ENCODE peak calls at places on chromosomes 5 and 9, in ten cellular contexts. One of them, this sample, is unnamed.

GRCh38 chr5:59042201-59042600 is 459.3 kb downstream of the RAB3C start:
- DNase-seq in DMS79 treated with DMSO at 0.1 percent for 48 hours: no peak
- DNase-seq in ELF-1: no peak
- DNase-seq in upper lobe of right lung: no peak
- DNase-seq in MCF 10A: peak
- DNase-seq in NCI-H510A: no peak
- DNase-seq in anterior cingulate cortex: no peak
- DNase-seq in GM04503: no peak
- DNase-seq in fibroblast of lung: peak
- DNase-seq in neural crest cell: no peak
- DNase-seq in this sample: no peak

GRCh38 chr9:113485761-113486115 is 22.2 kb downstream of the RGS3 start:
- DNase-seq in fibroblast of lung: no peak
- DNase-seq in neural crest cell: no peak
- DNase-seq in MCF 10A: no peak
- DNase-seq in DMS79 treated with DMSO at 0.1 percent for 48 hours: no peak
- DNase-seq in GM04503: no peak
- DNase-seq in ELF-1: no peak
- DNase-seq in anterior cingulate cortex: no peak
- DNase-seq in upper lobe of right lung: no peak
- DNase-seq in NCI-H510A: no peak
- DNase-seq in this sample: no peak

GRCh38 chr5:54673523-54674225 is 156.1 kb downstream of the SNX18 start:
- DNase-seq in upper lobe of right lung: peak
- DNase-seq in MCF 10A: no peak
- DNase-seq in fibroblast of lung: peak
- DNase-seq in anterior cingulate cortex: peak
- DNase-seq in neural crest cell: no peak
- DNase-seq in NCI-H510A: no peak
- DNase-seq in GM04503: no peak
- DNase-seq in DMS79 treated with DMSO at 0.1 percent for 48 hours: no peak
- DNase-seq in ELF-1: no peak
- DNase-seq in this sample: no peak

GRCh38 chr9:74218374-74219063 is 278.6 kb upstream of the RORB start:
- DNase-seq in MCF 10A: no peak
- DNase-seq in DMS79 treated with DMSO at 0.1 percent for 48 hours: no peak
- DNase-seq in upper lobe of right lung: no peak
- DNase-seq in NCI-H510A: no peak
- DNase-seq in ELF-1: no peak
- DNase-seq in neural crest cell: no peak
- DNase-seq in anterior cingulate cortex: no peak
- DNase-seq in GM04503: no peak
- DNase-seq in fibroblast of lung: no peak
- DNase-seq in this sample: no peak

GRCh38 chr5:80516826-80517225 is 28.9 kb downstream of the FAM151B start:
- DNase-seq in MCF 10A: peak
- DNase-seq in NCI-H510A: no peak
- DNase-seq in ELF-1: no peak
- DNase-seq in GM04503: peak
- DNase-seq in DMS79 treated with DMSO at 0.1 percent for 48 hours: no peak
- DNase-seq in upper lobe of right lung: no peak
- DNase-seq in fibroblast of lung: peak
- DNase-seq in anterior cingulate cortex: no peak
- DNase-seq in neural crest cell: no peak
- DNase-seq in this sample: no peak

GRCh38 chr5:42800748-42801330 is 10.9 kb downstream of the SELENOP start:
- DNase-seq in ELF-1: no peak
- DNase-seq in anterior cingulate cortex: no peak
- DNase-seq in neural crest cell: no peak
- DNase-seq in NCI-H510A: no peak
- DNase-seq in GM04503: no peak
- DNase-seq in upper lobe of right lung: no peak
- DNase-seq in MCF 10A: no peak
- DNase-seq in DMS79 treated with DMSO at 0.1 percent for 48 hours: no peak
- DNase-seq in fibroblast of lung: no peak
- DNase-seq in this sample: no peak

GRCh38 chr9:129317179-129318011 is 139.3 kb upstream of the IER5L start:
- DNase-seq in MCF 10A: peak
- DNase-seq in upper lobe of right lung: peak
- DNase-seq in anterior cingulate cortex: peak
- DNase-seq in NCI-H510A: no peak
- DNase-seq in fibroblast of lung: peak
- DNase-seq in GM04503: no peak
- DNase-seq in ELF-1: peak
- DNase-seq in DMS79 treated with DMSO at 0.1 percent for 48 hours: no peak
- DNase-seq in neural crest cell: no peak
- DNase-seq in this sample: peak

GRCh38 chr9:119332522-119332921 is 36.7 kb downstream of the BRINP1 start:
- DNase-seq in MCF 10A: no peak
- DNase-seq in fibroblast of lung: no peak
- DNase-seq in GM04503: no peak
- DNase-seq in upper lobe of right lung: no peak
- DNase-seq in NCI-H510A: no peak
- DNase-seq in anterior cingulate cortex: no peak
- DNase-seq in neural crest cell: no peak
- DNase-seq in DMS79 treated with DMSO at 0.1 percent for 48 hours: no peak
- DNase-seq in ELF-1: peak
- DNase-seq in this sample: no peak

GRCh38 chr5:77168884-77169254 is 41.6 kb upstream of the PDE8B start:
- DNase-seq in anterior cingulate cortex: no peak
- DNase-seq in MCF 10A: peak
- DNase-seq in GM04503: no peak
- DNase-seq in neural crest cell: no peak
- DNase-seq in NCI-H510A: no peak
- DNase-seq in DMS79 treated with DMSO at 0.1 percent for 48 hours: no peak
- DNase-seq in upper lobe of right lung: peak
- DNase-seq in fibroblast of lung: no peak
- DNase-seq in ELF-1: peak
- DNase-seq in this sample: peak

GRCh38 chr5:72280655-72281069 is 39.4 kb downstream of the MRPS27 start:
- DNase-seq in neural crest cell: no peak
- DNase-seq in MCF 10A: peak
- DNase-seq in ELF-1: peak
- DNase-seq in upper lobe of right lung: no peak
- DNase-seq in anterior cingulate cortex: peak
- DNase-seq in NCI-H510A: no peak
- DNase-seq in GM04503: no peak
- DNase-seq in fibroblast of lung: peak
- DNase-seq in DMS79 treated with DMSO at 0.1 percent for 48 hours: no peak
- DNase-seq in this sample: no peak

GRCh38 chr9:128121924-128122808 is 5.4 kb downstream of the PTGES2 start:
- DNase-seq in DMS79 treated with DMSO at 0.1 percent for 48 hours: no peak
- DNase-seq in fibroblast of lung: no peak
- DNase-seq in NCI-H510A: no peak
- DNase-seq in ELF-1: no peak
- DNase-seq in anterior cingulate cortex: no peak
- DNase-seq in neural crest cell: no peak
- DNase-seq in MCF 10A: no peak
- DNase-seq in GM04503: no peak
- DNase-seq in upper lobe of right lung: no peak
- DNase-seq in this sample: no peak

GRCh38 chr9:38355115-38355514 is 37.4 kb upstream of the ALDH1B1 start:
- DNase-seq in NCI-H510A: no peak
- DNase-seq in ELF-1: no peak
- DNase-seq in neural crest cell: no peak
- DNase-seq in MCF 10A: no peak
- DNase-seq in fibroblast of lung: no peak
- DNase-seq in anterior cingulate cortex: no peak
- DNase-seq in GM04503: no peak
- DNase-seq in upper lobe of right lung: no peak
- DNase-seq in DMS79 treated with DMSO at 0.1 percent for 48 hours: no peak
- DNase-seq in this sample: no peak

GRCh38 chr9:137837345-137838278 is 40.0 kb upstream of the CACNA1B start:
- DNase-seq in MCF 10A: no peak
- DNase-seq in anterior cingulate cortex: no peak
- DNase-seq in GM04503: no peak
- DNase-seq in ELF-1: no peak
- DNase-seq in neural crest cell: no peak
- DNase-seq in fibroblast of lung: no peak
- DNase-seq in upper lobe of right lung: no peak
- DNase-seq in NCI-H510A: no peak
- DNase-seq in DMS79 treated with DMSO at 0.1 percent for 48 hours: no peak
- DNase-seq in this sample: no peak

GRCh38 chr5:85268194-85268593 is 883.5 kb upstream of the EDIL3 start:
- DNase-seq in DMS79 treated with DMSO at 0.1 percent for 48 hours: no peak
- DNase-seq in NCI-H510A: no peak
- DNase-seq in fibroblast of lung: no peak
- DNase-seq in neural crest cell: no peak
- DNase-seq in ELF-1: no peak
- DNase-seq in upper lobe of right lung: no peak
- DNase-seq in MCF 10A: no peak
- DNase-seq in GM04503: no peak
- DNase-seq in anterior cingulate cortex: no peak
- DNase-seq in this sample: no peak

GRCh38 chr9:128892223-128892892 is 10.4 kb downstream of the LRRC8A start:
- DNase-seq in fibroblast of lung: peak
- DNase-seq in neural crest cell: no peak
- DNase-seq in DMS79 treated with DMSO at 0.1 percent for 48 hours: no peak
- DNase-seq in anterior cingulate cortex: peak
- DNase-seq in GM04503: peak
- DNase-seq in ELF-1: no peak
- DNase-seq in MCF 10A: peak
- DNase-seq in NCI-H510A: no peak
- DNase-seq in upper lobe of right lung: peak
- DNase-seq in this sample: peak

GRCh38 chr9:127558581-127559246 is 53.4 kb upstream of the STXBP1 start:
- DNase-seq in NCI-H510A: no peak
- DNase-seq in neural crest cell: no peak
- DNase-seq in GM04503: no peak
- DNase-seq in fibroblast of lung: no peak
- DNase-seq in DMS79 treated with DMSO at 0.1 percent for 48 hours: no peak
- DNase-seq in MCF 10A: no peak
- DNase-seq in upper lobe of right lung: no peak
- DNase-seq in anterior cingulate cortex: no peak
- DNase-seq in ELF-1: no peak
- DNase-seq in this sample: no peak

GRCh38 chr5:108529381-108529780 is 147.5 kb upstream of the FBXL17 start:
- DNase-seq in DMS79 treated with DMSO at 0.1 percent for 48 hours: no peak
- DNase-seq in neural crest cell: no peak
- DNase-seq in NCI-H510A: no peak
- DNase-seq in upper lobe of right lung: no peak
- DNase-seq in GM04503: peak
- DNase-seq in fibroblast of lung: peak
- DNase-seq in ELF-1: no peak
- DNase-seq in anterior cingulate cortex: no peak
- DNase-seq in MCF 10A: no peak
- DNase-seq in this sample: no peak

GRCh38 chr5:76799588-76799987 is 19.2 kb upstream of the F2RL1 start:
- DNase-seq in NCI-H510A: no peak
- DNase-seq in GM04503: no peak
- DNase-seq in upper lobe of right lung: no peak
- DNase-seq in MCF 10A: no peak
- DNase-seq in anterior cingulate cortex: no peak
- DNase-seq in neural crest cell: no peak
- DNase-seq in DMS79 treated with DMSO at 0.1 percent for 48 hours: no peak
- DNase-seq in fibroblast of lung: no peak
- DNase-seq in ELF-1: no peak
- DNase-seq in this sample: no peak

GRCh38 chr5:117065161-117065560 is 490.5 kb upstream of the SEMA6A start:
- DNase-seq in GM04503: no peak
- DNase-seq in neural crest cell: no peak
- DNase-seq in upper lobe of right lung: no peak
- DNase-seq in anterior cingulate cortex: no peak
- DNase-seq in fibroblast of lung: no peak
- DNase-seq in MCF 10A: no peak
- DNase-seq in ELF-1: no peak
- DNase-seq in DMS79 treated with DMSO at 0.1 percent for 48 hours: no peak
- DNase-seq in NCI-H510A: no peak
- DNase-seq in this sample: no peak

GRCh38 chr9:123392802-123393201 is 36.8 kb downstream of the CRB2 start:
- DNase-seq in DMS79 treated with DMSO at 0.1 percent for 48 hours: no peak
- DNase-seq in MCF 10A: no peak
- DNase-seq in anterior cingulate cortex: no peak
- DNase-seq in neural crest cell: no peak
- DNase-seq in ELF-1: no peak
- DNase-seq in upper lobe of right lung: no peak
- DNase-seq in NCI-H510A: no peak
- DNase-seq in GM04503: no peak
- DNase-seq in fibroblast of lung: no peak
- DNase-seq in this sample: no peak

GRCh38 chr9:135303280-135303647 is 176.3 kb upstream of the PPP1R26 start:
- DNase-seq in GM04503: no peak
- DNase-seq in MCF 10A: no peak
- DNase-seq in upper lobe of right lung: no peak
- DNase-seq in NCI-H510A: no peak
- DNase-seq in neural crest cell: no peak
- DNase-seq in DMS79 treated with DMSO at 0.1 percent for 48 hours: peak
- DNase-seq in fibroblast of lung: no peak
- DNase-seq in ELF-1: no peak
- DNase-seq in anterior cingulate cortex: no peak
- DNase-seq in this sample: no peak

GRCh38 chr9:111481885-111482636 is 2.1 kb downstream of the ECPAS start:
- DNase-seq in NCI-H510A: peak
- DNase-seq in GM04503: no peak
- DNase-seq in DMS79 treated with DMSO at 0.1 percent for 48 hours: peak
- DNase-seq in upper lobe of right lung: no peak
- DNase-seq in MCF 10A: peak
- DNase-seq in anterior cingulate cortex: no peak
- DNase-seq in fibroblast of lung: peak
- DNase-seq in neural crest cell: no peak
- DNase-seq in ELF-1: peak
- DNase-seq in this sample: no peak

GRCh38 chr5:76836585-76836984 is 13.2 kb upstream of the S100Z start:
- DNase-seq in neural crest cell: no peak
- DNase-seq in upper lobe of right lung: no peak
- DNase-seq in GM04503: no peak
- DNase-seq in anterior cingulate cortex: no peak
- DNase-seq in ELF-1: no peak
- DNase-seq in NCI-H510A: no peak
- DNase-seq in fibroblast of lung: peak
- DNase-seq in DMS79 treated with DMSO at 0.1 percent for 48 hours: no peak
- DNase-seq in MCF 10A: no peak
- DNase-seq in this sample: no peak

GRCh38 chr5:139669681-139670368 is 21.7 kb downstream of the CXXC5 start:
- DNase-seq in ELF-1: no peak
- DNase-seq in MCF 10A: no peak
- DNase-seq in upper lobe of right lung: no peak
- DNase-seq in NCI-H510A: no peak
- DNase-seq in neural crest cell: no peak
- DNase-seq in fibroblast of lung: no peak
- DNase-seq in DMS79 treated with DMSO at 0.1 percent for 48 hours: no peak
- DNase-seq in GM04503: no peak
- DNase-seq in anterior cingulate cortex: no peak
- DNase-seq in this sample: no peak

GRCh38 chr9:119802621-119803020 is 433.4 kb upstream of the BRINP1 start:
- DNase-seq in upper lobe of right lung: no peak
- DNase-seq in MCF 10A: no peak
- DNase-seq in ELF-1: no peak
- DNase-seq in NCI-H510A: no peak
- DNase-seq in GM04503: peak
- DNase-seq in fibroblast of lung: no peak
- DNase-seq in DMS79 treated with DMSO at 0.1 percent for 48 hours: no peak
- DNase-seq in neural crest cell: no peak
- DNase-seq in anterior cingulate cortex: peak
- DNase-seq in this sample: no peak

GRCh38 chr9:69919461-69920061 is 98.9 kb downstream of the CFAP95 start:
- DNase-seq in ELF-1: peak
- DNase-seq in neural crest cell: no peak
- DNase-seq in GM04503: no peak
- DNase-seq in upper lobe of right lung: no peak
- DNase-seq in anterior cingulate cortex: no peak
- DNase-seq in MCF 10A: peak
- DNase-seq in fibroblast of lung: peak
- DNase-seq in NCI-H510A: peak
- DNase-seq in DMS79 treated with DMSO at 0.1 percent for 48 hours: peak
- DNase-seq in this sample: no peak

GRCh38 chr5:44619875-44620610 is 188.7 kb upstream of the MRPS30 start:
- DNase-seq in neural crest cell: no peak
- DNase-seq in MCF 10A: peak
- DNase-seq in fibroblast of lung: no peak
- DNase-seq in upper lobe of right lung: no peak
- DNase-seq in DMS79 treated with DMSO at 0.1 percent for 48 hours: no peak
- DNase-seq in anterior cingulate cortex: no peak
- DNase-seq in NCI-H510A: no peak
- DNase-seq in GM04503: no peak
- DNase-seq in ELF-1: no peak
- DNase-seq in this sample: no peak

GRCh38 chr9:90641090-90641489 is 1.5 kb downstream of the DIRAS2 start:
- DNase-seq in DMS79 treated with DMSO at 0.1 percent for 48 hours: no peak
- DNase-seq in fibroblast of lung: no peak
- DNase-seq in MCF 10A: no peak
- DNase-seq in neural crest cell: no peak
- DNase-seq in GM04503: no peak
- DNase-seq in upper lobe of right lung: no peak
- DNase-seq in ELF-1: no peak
- DNase-seq in anterior cingulate cortex: no peak
- DNase-seq in NCI-H510A: no peak
- DNase-seq in this sample: no peak

This sample was measured in breast epithelium.